ENCODE peak calls at places on chromosomes 7 and 10, in nine cellular contexts. W is Peyer's patch; A is tibial nerve; Z is hepatocyte; X is cardiac muscle cell; C is neuronal stem cell; D is psoas muscle; Y is CD8-positive, alpha-beta T cell; B is WERI-Rb-1. V is an unnamed sample.

GRCh38 chr10:79239930-79240713 is 107.1 kb upstream of the PPIF start:
- DNase-seq in A (no peak), W (no peak), Y (no peak), Z (peak), D (no peak), C (peak), X (no peak), B (no peak), V (no peak)

GRCh38 chr10:117541909-117542705 is 439 bp upstream of the EMX2 start:
- DNase-seq in B (no peak), W (peak), Y (no peak), X (peak), A (no peak), C (peak), D (peak), Z (peak), V (no peak)

GRCh38 chr7:111108526-111108925 is 17.6 kb downstream of the LRRN3 start:
- DNase-seq in Y (no peak), D (no peak), X (peak), Z (no peak), B (no peak), A (no peak), C (no peak), W (no peak), V (no peak)

GRCh38 chr10:14736600-14737081 is 38.1 kb downstream of the FAM107B start:
- DNase-seq in A (no peak), W (no peak), Z (peak), D (no peak), B (no peak), C (no peak), Y (no peak), X (peak), V (no peak)

GRCh38 chr7:104252409-104253134 is 44.8 kb upstream of the ORC5 start:
- DNase-seq in Z (no peak), B (peak), W (no peak), C (no peak), X (no peak), Y (no peak), A (no peak), D (no peak), V (no peak)

GRCh38 chr10:71509444-71509843 is 112.7 kb downstream of the CDH23 start:
- DNase-seq in Y (no peak), Z (no peak), B (no peak), D (no peak), W (no peak), X (no peak), A (no peak), C (no peak), V (no peak)

GRCh38 chr7:40234046-40234445 is 99.2 kb downstream of the SUGCT start:
- DNase-seq in C (no peak), B (no peak), W (no peak), Y (no peak), D (no peak), X (no peak), A (no peak), Z (peak), V (no peak)

GRCh38 chr7:32094516-32094915 is 24.3 kb upstream of the PDE1C start:
- DNase-seq in Y (no peak), X (peak), D (no peak), Z (no peak), B (no peak), W (no peak), C (no peak), A (no peak), V (no peak)

GRCh38 chr10:3869036-3869435 is 84.0 kb upstream of the KLF6 start:
- DNase-seq in D (no peak), B (no peak), W (no peak), C (no peak), Y (no peak), X (no peak), Z (peak), A (no peak), V (no peak)

GRCh38 chr10:110107430-110107829 is 99.6 kb downstream of the ADD3 start:
- DNase-seq in Y (no peak), W (no peak), A (no peak), B (no peak), Z (no peak), X (no peak), D (no peak), C (no peak), V (no peak)

GRCh38 chr10:102113261-102113955 is 6.8 kb downstream of the LDB1 start:
- DNase-seq in X (no peak), Z (no peak), B (no peak), D (no peak), C (no peak), W (no peak), A (no peak), Y (no peak), V (no peak)

GRCh38 chr7:131108212-131108980 is 219.3 kb upstream of the MKLN1 start:
- DNase-seq in C (no peak), W (peak), Z (no peak), X (peak), B (no peak), D (peak), A (no peak), Y (no peak), V (no peak)

GRCh38 chr10:10320981-10321380 is 696.7 kb upstream of the CELF2 start:
- DNase-seq in X (peak), D (no peak), A (no peak), Y (no peak), C (no peak), B (no peak), Z (no peak), W (no peak), V (no peak)

GRCh38 chr7:128948312-128948973 is 10.7 kb downstream of the IRF5 start:
- DNase-seq in D (no peak), C (no peak), A (no peak), X (peak), B (no peak), Z (no peak), Y (no peak), W (no peak), V (no peak)

GRCh38 chr10:34024708-34025425 is 690.4 kb upstream of the NRP1 start:
- DNase-seq in D (peak), Z (peak), Y (no peak), W (no peak), B (peak), C (no peak), X (peak), A (no peak), V (no peak)

GRCh38 chr7:103859699-103860098 is 129.8 kb downstream of the RELN start:
- DNase-seq in Z (no peak), A (no peak), Y (no peak), W (no peak), C (no peak), B (no peak), X (no peak), D (no peak), V (no peak)

GRCh38 chr7:91566333-91566732 is 302.1 kb downstream of the FZD1 start:
- DNase-seq in Y (no peak), B (no peak), C (no peak), D (no peak), W (no peak), A (no peak), X (no peak), Z (no peak), V (no peak)

GRCh38 chr10:60114765-60115586 is 208.6 kb upstream of the CCDC6 start:
- DNase-seq in Z (peak), X (peak), B (no peak), C (peak), Y (no peak), D (no peak), A (no peak), W (no peak), V (peak)

GRCh38 chr7:115040526-115040925 is 118.6 kb downstream of the MDFIC start:
- DNase-seq in C (no peak), Z (no peak), B (no peak), Y (no peak), W (no peak), X (no peak), D (no peak), A (no peak), V (no peak)

GRCh38 chr10:31051703-31052102 is 20.0 kb upstream of the ZNF438 start:
- DNase-seq in B (no peak), A (no peak), D (no peak), C (no peak), X (peak), Y (no peak), W (no peak), Z (no peak), V (no peak)

GRCh38 chr10:37739181-37739580 is 118.2 kb downstream of the ZNF248 start:
- DNase-seq in Y (no peak), Z (no peak), A (no peak), X (no peak), B (no peak), D (no peak), W (no peak), C (no peak), V (no peak)

GRCh38 chr7:94169682-94170081 is 165.5 kb upstream of the BET1 start:
- DNase-seq in C (no peak), B (no peak), A (no peak), X (no peak), Z (no peak), Y (no peak), W (no peak), D (no peak), V (no peak)

GRCh38 chr7:30723776-30724175 is 28.2 kb upstream of the INMT start:
- DNase-seq in C (no peak), Y (no peak), Z (no peak), W (peak), B (peak), A (no peak), X (no peak), D (no peak), V (no peak)

GRCh38 chr7:142332421-142332820 is 74.6 kb upstream of the PRSS58 start:
- DNase-seq in Z (no peak), B (no peak), W (no peak), C (no peak), D (no peak), A (no peak), Y (no peak), X (no peak), V (no peak)

GRCh38 chr7:100503350-100503735 is 19.6 kb downstream of the NYAP1 start:
- DNase-seq in Y (no peak), B (no peak), C (no peak), W (no peak), A (no peak), X (peak), D (no peak), Z (peak), V (no peak)

GRCh38 chr10:75651452-75651851 is 220.0 kb downstream of the LRMDA start:
- DNase-seq in Z (no peak), Y (no peak), A (no peak), C (no peak), X (no peak), B (peak), W (no peak), D (no peak), V (no peak)

GRCh38 chr7:47247132-47247531 is 334.8 kb downstream of the TNS3 start:
- DNase-seq in W (no peak), Z (no peak), X (no peak), A (no peak), D (no peak), C (no peak), Y (no peak), B (no peak), V (no peak)

GRCh38 chr10:95798307-95798850 is 42.4 kb downstream of the ENTPD1 start:
- DNase-seq in C (no peak), X (no peak), D (no peak), A (no peak), Z (no peak), B (no peak), Y (no peak), W (no peak), V (no peak)

GRCh38 chr7:2411815-2412586 is 8.6 kb downstream of the CHST12 start:
- DNase-seq in D (no peak), C (no peak), B (no peak), Y (no peak), Z (no peak), A (no peak), W (no peak), X (no peak), V (no peak)

GRCh38 chr7:26497801-26498596 is 206.3 kb downstream of the SNX10 start:
- DNase-seq in X (no peak), C (no peak), D (no peak), W (no peak), A (no peak), Y (no peak), Z (peak), B (no peak), V (no peak)

GRCh38 chr7:19587291-19587690 is 121.5 kb downstream of the POLR1F start:
- DNase-seq in B (no peak), Y (no peak), D (no peak), C (no peak), X (peak), W (no peak), Z (no peak), A (no peak), V (peak)

GRCh38 chr7:114689391-114689790 is 232.5 kb upstream of the MDFIC start:
- DNase-seq in Z (no peak), Y (no peak), X (no peak), B (no peak), A (no peak), W (no peak), C (no peak), D (no peak), V (no peak)

GRCh38 chr7:98777051-98777450 is 92.8 kb downstream of the TMEM130 start:
- DNase-seq in X (no peak), Z (no peak), B (no peak), D (no peak), Y (no peak), W (no peak), A (no peak), C (no peak), V (no peak)

GRCh38 chr7:98772242-98772603 is 97.6 kb downstream of the TMEM130 start:
- DNase-seq in B (no peak), Y (no peak), W (no peak), C (no peak), Z (no peak), X (no peak), A (no peak), D (no peak), V (no peak)

GRCh38 chr7:98774893-98775292 is 94.9 kb downstream of the TMEM130 start:
- DNase-seq in C (no peak), A (no peak), D (no peak), Z (no peak), X (no peak), B (no peak), W (no peak), Y (no peak), V (no peak)

GRCh38 chr7:98771519-98772241 is 98.1 kb downstream of the TMEM130 start:
- DNase-seq in B (no peak), W (no peak), Y (no peak), X (peak), Z (peak), D (no peak), A (no peak), C (peak), V (no peak)
- H3K27ac ChIP-seq in B (no peak), W (no peak), Y (no peak), X (no peak), Z (peak), D (no peak), A (no peak), C (peak), V (no peak)

GRCh38 chr7:6155596-6155995 is 116.8 kb downstream of the CYTH3 start:
- DNase-seq in Y (no peak), X (no peak), D (no peak), C (no peak), B (no peak), W (no peak), A (no peak), Z (no peak), V (no peak)

GRCh38 chr7:6151994-6152735 is 120.3 kb downstream of the CYTH3 start:
- DNase-seq in W (no peak), A (no peak), Y (no peak), X (no peak), Z (no peak), B (no peak), C (no peak), D (no peak), V (no peak)

GRCh38 chr7:6154542-6155404 is 117.7 kb downstream of the CYTH3 start:
- DNase-seq in Y (no peak), D (no peak), X (no peak), W (no peak), C (no peak), Z (no peak), B (no peak), A (no peak), V (no peak)

GRCh38 chr7:6156734-6157133 is 115.7 kb downstream of the CYTH3 start:
- DNase-seq in A (no peak), B (no peak), X (no peak), W (no peak), D (no peak), Z (no peak), Y (no peak), C (no peak), V (no peak)

GRCh38 chr7:6153646-6154541 is 118.5 kb downstream of the CYTH3 start:
- DNase-seq in D (no peak), A (no peak), Z (no peak), W (no peak), B (no peak), C (no peak), X (no peak), Y (no peak), V (no peak)
- H3K27ac ChIP-seq in D (no peak), A (no peak), Z (no peak), W (no peak), B (no peak), C (no peak), X (no peak), Y (no peak), V (no peak)

DNA sequence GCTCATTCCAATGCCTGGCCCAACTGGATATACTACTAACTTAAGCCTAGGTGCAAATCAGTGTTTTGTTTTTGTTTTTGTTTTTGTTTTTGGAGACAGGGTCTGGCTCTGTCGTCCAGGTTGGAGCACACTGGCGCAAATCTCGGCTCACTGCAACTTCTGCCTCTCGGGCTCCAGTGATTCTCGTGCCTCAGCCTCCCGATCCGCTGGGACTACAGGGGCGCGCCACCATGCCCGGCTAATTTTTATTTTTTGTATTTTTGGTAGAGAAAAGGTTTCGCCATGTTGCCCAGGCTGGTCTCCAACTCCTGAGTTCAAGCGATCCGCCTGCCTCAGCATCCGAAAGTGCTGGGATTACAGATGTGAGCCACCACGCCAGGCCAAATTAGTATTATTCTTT is 1.6 kb downstream of the PPP3CB start:
- DNase-seq in C (no peak), B (no peak), A (no peak), W (no peak), Y (no peak), X (no peak), Z (no peak), D (no peak), V (no peak)
- H3K27ac ChIP-seq in C (no peak), B (no peak), A (peak), W (no peak), Y (no peak), X (peak), Z (peak), D (peak), V (no peak)

GRCh38 chr10:77565590-77566023 is 72.0 kb downstream of the KCNMA1 start:
- DNase-seq in Z (no peak), A (no peak), D (no peak), X (no peak), B (no peak), C (no peak), Y (no peak), W (no peak), V (no peak)
- H3K27ac ChIP-seq in Z (no peak), A (no peak), D (no peak), X (no peak), B (no peak), C (peak), Y (no peak), W (no peak), V (no peak)

DNA sequence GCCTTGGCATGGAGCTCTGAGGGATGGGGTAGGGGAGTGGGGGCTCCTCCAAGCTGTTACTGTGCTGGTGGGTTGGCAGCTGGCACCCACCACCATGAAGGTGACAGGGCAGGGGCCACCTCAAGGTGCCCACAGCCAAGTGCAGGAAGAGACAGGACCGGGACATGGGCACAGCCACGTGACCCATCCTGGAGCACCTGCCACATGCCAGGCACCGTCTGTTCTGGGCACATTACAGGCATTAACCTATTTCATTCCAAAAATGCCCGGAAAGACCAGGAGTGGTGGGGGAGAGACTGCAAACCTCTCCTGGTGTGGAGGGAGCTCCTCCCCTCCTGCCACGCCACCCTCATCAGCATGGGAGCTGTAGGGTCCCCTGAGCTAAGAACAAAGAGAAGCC is 56.7 kb downstream of the CAMK2B start:
- DNase-seq in C (no peak), A (no peak), Y (no peak), B (no peak), Z (no peak), W (no peak), X (no peak), D (no peak), V (no peak)
- H3K27ac ChIP-seq in C (no peak), A (no peak), Y (no peak), B (no peak), Z (no peak), W (no peak), X (no peak), D (peak), V (no peak)

GRCh38 chr10:61136151-61136550 is 192.2 kb upstream of the RHOBTB1 start:
- DNase-seq in Y (no peak), A (no peak), D (no peak), Z (no peak), W (no peak), C (no peak), X (peak), B (no peak), V (no peak)

GRCh38 chr10:61135276-61135721 is 191.3 kb upstream of the RHOBTB1 start:
- DNase-seq in W (no peak), C (no peak), A (no peak), D (no peak), Y (no peak), Z (no peak), X (no peak), B (no peak), V (no peak)

GRCh38 chr10:61140765-61141392 is 196.9 kb upstream of the RHOBTB1 start:
- DNase-seq in Z (peak), B (no peak), C (no peak), W (no peak), A (no peak), X (peak), Y (no peak), D (no peak), V (no peak)

GRCh38 chr10:61139230-61139928 is 195.4 kb upstream of the RHOBTB1 start:
- DNase-seq in Z (no peak), A (no peak), B (no peak), D (no peak), Y (no peak), C (no peak), W (no peak), X (no peak), V (no peak)

GRCh38 chr10:61138728-61139127 is 194.7 kb upstream of the RHOBTB1 start:
- DNase-seq in B (no peak), W (no peak), D (no peak), Y (no peak), C (no peak), Z (no peak), X (no peak), A (no peak), V (no peak)
- H3K27ac ChIP-seq in B (no peak), W (no peak), D (no peak), Y (no peak), C (no peak), Z (no peak), X (no peak), A (no peak), V (no peak)

GRCh38 chr10:5651086-5651764 is 15.2 kb downstream of the ASB13 start:
- DNase-seq in Y (no peak), Z (no peak), C (no peak), W (no peak), D (no peak), B (peak), X (no peak), A (no peak), V (no peak)
- H3K27ac ChIP-seq in Y (no peak), Z (no peak), C (no peak), W (no peak), D (no peak), B (no peak), X (no peak), A (peak), V (no peak)

DNA sequence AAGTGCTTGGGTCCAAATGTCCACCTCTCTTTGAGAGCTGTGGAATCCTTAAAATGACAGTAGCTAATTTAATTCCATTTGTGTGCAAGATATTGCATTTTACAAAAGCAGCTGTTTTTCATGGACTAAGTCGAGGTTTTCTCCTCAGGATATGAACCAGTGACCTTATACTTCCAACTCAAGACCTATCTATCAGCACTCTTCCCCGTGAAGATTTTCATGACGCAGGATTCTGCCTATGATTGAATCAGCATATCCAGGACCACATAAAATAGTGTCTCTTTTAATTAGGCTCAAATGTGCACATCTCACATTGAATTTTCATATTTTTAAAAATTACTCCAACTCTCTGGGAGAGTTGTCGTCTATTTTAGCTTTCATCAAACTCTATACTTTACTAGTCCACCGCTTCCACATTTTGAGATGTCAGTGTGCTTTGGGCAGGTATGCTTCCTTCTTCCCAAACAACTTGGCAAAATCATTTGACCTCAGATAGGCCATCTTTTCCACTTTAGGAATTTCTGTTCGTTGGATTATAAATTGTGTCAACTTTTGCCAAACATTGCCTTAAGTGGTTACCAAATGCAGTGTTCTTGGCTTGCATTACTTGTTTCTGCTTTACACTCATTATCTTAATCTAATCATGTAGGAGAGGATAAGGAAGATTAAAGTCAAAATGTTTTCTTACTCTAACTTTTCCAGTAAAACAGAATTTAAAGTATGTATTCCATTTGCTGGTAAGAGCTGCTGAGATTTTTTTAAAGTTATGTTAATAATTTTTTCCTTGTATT is 39.4 kb downstream of the SEMA3A start:
- DNase-seq in C (no peak), Y (no peak), A (no peak), B (no peak), Z (no peak), D (no peak), W (no peak), X (peak), V (no peak)
- H3K27ac ChIP-seq in C (no peak), Y (no peak), A (no peak), B (no peak), Z (peak), D (no peak), W (no peak), X (no peak), V (no peak)

V was measured in iPS DF 6.9.